ENCODE peak calls at places on chromosomes 4 and X, in ten cellular contexts. L, W, A, D, U, H, C, Y, K and S are unnamed samples.

GRCh38 chrX:100615015-100615414 is 21.6 kb downstream of the TSPAN6 start:
- DNase-seq in L (peak), W (no peak), A (peak), D (peak), U (no peak), H (peak), C (peak), Y (peak), K (peak), S (no peak)

GRCh38 chrX:119145241-119145653 is 17.6 kb upstream of the KIAA1210 start:
- DNase-seq in L (peak), W (no peak), A (no peak), D (peak), U (no peak), H (peak), C (no peak), Y (peak), K (peak), S (no peak)

GRCh38 chrX:53584891-53585290 is 101.6 kb downstream of the HUWE1 start:
- DNase-seq in L (no peak), W (no peak), A (no peak), D (no peak), U (no peak), H (no peak), C (no peak), Y (no peak), K (no peak), S (no peak)

GRCh38 chrX:54419559-54420302 is 20.5 kb upstream of the TSR2 start:
- DNase-seq in L (no peak), W (no peak), A (no peak), D (no peak), U (no peak), H (no peak), C (no peak), Y (no peak), K (no peak), S (no peak)

GRCh38 chrX:3256868-3257267 is 89.6 kb downstream of the MXRA5 start:
- DNase-seq in L (no peak), W (no peak), A (no peak), D (no peak), U (no peak), H (no peak), C (no peak), Y (no peak), K (no peak), S (no peak)

GRCh38 chrX:27451324-27451723 is 11.8 kb downstream of the PPP4R3C start:
- DNase-seq in L (no peak), W (no peak), A (no peak), D (no peak), U (no peak), H (no peak), C (no peak), Y (no peak), K (no peak), S (no peak)

GRCh38 chr4:187286536-187286935 is 562.9 kb upstream of the FAT1 start:
- DNase-seq in L (no peak), W (no peak), A (peak), D (no peak), U (no peak), H (no peak), C (peak), Y (no peak), K (peak), S (no peak)

GRCh38 chr4:153731239-153731638 is 28.6 kb downstream of the RNF175 start:
- DNase-seq in L (no peak), W (no peak), A (peak), D (no peak), U (no peak), H (no peak), C (peak), Y (peak), K (peak), S (no peak)

GRCh38 chrX:56733459-56734046 is 4.5 kb downstream of the NBDY start:
- DNase-seq in L (peak), W (peak), A (peak), D (peak), U (no peak), H (peak), C (peak), Y (peak), K (peak), S (no peak)

GRCh38 chrX:40625294-40625693 is 2.1 kb downstream of the MPC1L start:
- DNase-seq in L (no peak), W (no peak), A (no peak), D (no peak), U (no peak), H (no peak), C (peak), Y (no peak), K (no peak), S (no peak)

GRCh38 chr4:56655209-56655626 is 25.9 kb downstream of the HOPX start:
- DNase-seq in L (no peak), W (no peak), A (no peak), D (no peak), U (peak), H (no peak), C (peak), Y (no peak), K (peak), S (no peak)

GRCh38 chr4:37528161-37528560 is 158.0 kb downstream of the RELL1 start:
- DNase-seq in L (no peak), W (no peak), A (no peak), D (no peak), U (no peak), H (peak), C (no peak), Y (no peak), K (peak), S (no peak)

GRCh38 chr4:32824321-32824720 is 2104.2 kb downstream of the PCDH7 start:
- DNase-seq in L (no peak), W (no peak), A (peak), D (no peak), U (no peak), H (no peak), C (peak), Y (peak), K (no peak), S (no peak)

GRCh38 chrX:123425471-123425870 is 241.4 kb downstream of the GRIA3 start:
- DNase-seq in L (no peak), W (no peak), A (no peak), D (no peak), U (no peak), H (no peak), C (no peak), Y (no peak), K (no peak), S (no peak)

GRCh38 chr4:86416081-86416480 is 56.2 kb upstream of the MAPK10 start:
- DNase-seq in L (no peak), W (no peak), A (peak), D (no peak), U (no peak), H (no peak), C (no peak), Y (peak), K (no peak), S (no peak)

GRCh38 chr4:167196386-167196785 is 37.9 kb downstream of the SPOCK3 start:
- DNase-seq in L (no peak), W (no peak), A (no peak), D (no peak), U (no peak), H (no peak), C (no peak), Y (peak), K (no peak), S (no peak)

GRCh38 chrX:40094900-40095587 is 2.7 kb downstream of the BCOR start:
- DNase-seq in L (no peak), W (no peak), A (no peak), D (no peak), U (no peak), H (no peak), C (no peak), Y (peak), K (no peak), S (no peak)

GRCh38 chrX:39592776-39593175 is 505.0 kb downstream of the BCOR start:
- DNase-seq in L (no peak), W (no peak), A (no peak), D (no peak), U (no peak), H (no peak), C (no peak), Y (peak), K (no peak), S (no peak)

GRCh38 chr4:110878992-110879391 is 256.1 kb upstream of the PITX2 start:
- DNase-seq in L (no peak), W (no peak), A (no peak), D (no peak), U (no peak), H (no peak), C (no peak), Y (no peak), K (no peak), S (no peak)

GRCh38 chr4:152464030-152464823 is 71.7 kb downstream of the FBXW7 start:
- DNase-seq in L (no peak), W (no peak), A (no peak), D (no peak), U (no peak), H (peak), C (no peak), Y (no peak), K (no peak), S (no peak)

GRCh38 chrX:116961872-116962582 is 499.3 kb upstream of the CT83 start:
- DNase-seq in L (no peak), W (no peak), A (no peak), D (no peak), U (no peak), H (no peak), C (no peak), Y (peak), K (peak), S (no peak)

GRCh38 chrX:76453737-76454406 is 26.4 kb downstream of the MAGEE1 start:
- DNase-seq in L (no peak), W (no peak), A (no peak), D (no peak), U (no peak), H (no peak), C (no peak), Y (no peak), K (no peak), S (no peak)

GRCh38 chrX:132406106-132406505 is 82.7 kb downstream of the MBNL3 start:
- DNase-seq in L (no peak), W (no peak), A (no peak), D (no peak), U (no peak), H (no peak), C (no peak), Y (no peak), K (no peak), S (no peak)
- H3K4me3 ChIP-seq in L (no peak), W (no peak), A (no peak), D (no peak), U (no peak), H (no peak), C (no peak), Y (no peak), K (no peak), S (no peak)

GRCh38 chrX:140034916-140035315 is 69.6 kb upstream of the CXorf66 start:
- DNase-seq in L (no peak), W (no peak), A (no peak), D (peak), U (no peak), H (no peak), C (no peak), Y (no peak), K (no peak), S (no peak)
- TF ChIP-seq CTCF in L (no peak), W (no peak), A (no peak), D (peak), U (peak), H (no peak), C (no peak), Y (no peak), K (peak), S (peak)

DNA sequence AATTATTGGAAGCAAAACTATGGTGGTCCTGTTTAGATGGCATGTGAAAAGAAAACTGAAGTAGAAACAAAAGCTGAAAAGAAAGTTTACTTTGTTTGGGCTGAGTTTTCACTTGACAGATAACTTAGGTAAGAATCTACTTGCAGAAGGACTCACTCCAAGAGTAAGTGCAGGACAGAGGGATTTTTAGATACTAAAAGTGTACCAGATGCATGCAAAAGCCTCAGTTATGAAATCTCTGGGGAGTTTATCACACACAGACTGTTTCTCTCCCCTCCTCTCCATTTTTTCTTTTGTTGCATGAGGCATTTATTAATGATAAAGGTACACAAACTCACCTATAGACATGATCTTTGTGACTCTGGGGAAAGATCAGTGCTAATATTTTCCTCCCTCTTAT is 127.5 kb upstream of the GIMD1 start:
- DNase-seq in L (no peak), W (no peak), A (no peak), D (no peak), U (no peak), H (no peak), C (no peak), Y (no peak), K (no peak), S (no peak)
- H3K4me3 ChIP-seq in L (no peak), W (no peak), A (no peak), D (no peak), U (no peak), H (no peak), C (no peak), Y (no peak), K (no peak), S (no peak)

GRCh38 chrX:19019996-19020395 is 36.1 kb upstream of the PHKA2 start:
- DNase-seq in L (no peak), W (no peak), A (peak), D (no peak), U (no peak), H (no peak), C (no peak), Y (no peak), K (no peak), S (no peak)

GRCh38 chrX:19017271-19017670 is 33.4 kb upstream of the PHKA2 start:
- DNase-seq in L (no peak), W (no peak), A (no peak), D (peak), U (no peak), H (peak), C (no peak), Y (peak), K (peak), S (no peak)
- TF ChIP-seq CTCF in L (peak), W (no peak), A (peak), D (peak), U (peak), H (peak), C (peak), Y (peak), K (peak), S (peak)

GRCh38 chr4:10005632-10006031 is 15.7 kb downstream of the SLC2A9 start:
- DNase-seq in L (no peak), W (no peak), A (no peak), D (no peak), U (no peak), H (no peak), C (no peak), Y (peak), K (no peak), S (no peak)
- H3K4me3 ChIP-seq in L (no peak), W (no peak), A (no peak), D (no peak), U (no peak), H (no peak), C (no peak), Y (no peak), K (no peak), S (no peak)

GRCh38 chr4:157204634-157205244 is 15.8 kb upstream of the GRIA2 start:
- DNase-seq in L (no peak), W (no peak), A (no peak), D (peak), U (no peak), H (peak), C (no peak), Y (peak), K (peak), S (no peak)
- TF ChIP-seq CTCF in L (peak), W (no peak), A (peak), D (peak), U (peak), H (no peak), C (peak), Y (peak), K (peak), S (peak)

DNA sequence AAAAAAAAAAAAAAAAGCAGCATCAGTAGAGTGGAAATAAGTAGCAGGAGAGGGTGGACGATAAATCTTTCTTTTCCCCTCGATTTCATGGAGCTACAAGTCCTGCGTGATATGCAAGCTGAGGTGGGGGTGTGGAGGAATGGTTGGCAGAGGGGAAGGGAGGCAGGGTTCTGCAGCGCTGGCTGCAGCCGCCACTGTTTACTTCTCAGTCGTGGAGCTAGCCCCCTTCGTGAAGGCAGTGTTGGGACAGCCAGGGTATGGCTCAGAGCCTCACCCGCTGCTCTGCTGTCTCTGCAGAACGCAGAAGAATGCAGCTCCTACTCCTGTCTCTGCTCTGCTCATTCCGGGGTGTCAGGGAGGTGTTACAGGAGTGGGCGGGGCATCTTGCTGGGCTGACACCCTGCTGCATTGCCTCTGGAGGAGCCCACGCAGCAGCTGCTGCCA is 140.6 kb downstream of the GPM6A start:
- DNase-seq in L (no peak), W (no peak), A (no peak), D (no peak), U (peak), H (no peak), C (no peak), Y (no peak), K (peak), S (no peak)
- H3K4me3 ChIP-seq in L (no peak), W (no peak), A (peak), D (no peak), U (peak), H (no peak), C (no peak), Y (no peak), K (peak), S (no peak)

GRCh38 chr4:98113005-98113404 is 30.3 kb downstream of the STPG2 start:
- DNase-seq in L (no peak), W (no peak), A (peak), D (peak), U (no peak), H (peak), C (peak), Y (peak), K (peak), S (no peak)
- TF ChIP-seq CTCF in L (no peak), W (no peak), A (peak), D (peak), U (peak), H (no peak), C (peak), Y (peak), K (peak), S (no peak)

GRCh38 chrX:115591856-115592842 is 31.2 kb downstream of the PLS3 start:
- DNase-seq in L (no peak), W (no peak), A (no peak), D (no peak), U (no peak), H (no peak), C (no peak), Y (peak), K (no peak), S (no peak)

GRCh38 chrX:115591420-115591819 is 30.4 kb downstream of the PLS3 start:
- DNase-seq in L (no peak), W (no peak), A (no peak), D (no peak), U (no peak), H (no peak), C (no peak), Y (no peak), K (no peak), S (no peak)

GRCh38 chrX:115589419-115589818 is 28.4 kb downstream of the PLS3 start:
- DNase-seq in L (no peak), W (no peak), A (no peak), D (no peak), U (no peak), H (no peak), C (no peak), Y (peak), K (peak), S (no peak)

GRCh38 chrX:115595049-115595448 is 34.1 kb downstream of the PLS3 start:
- DNase-seq in L (no peak), W (no peak), A (no peak), D (no peak), U (no peak), H (no peak), C (no peak), Y (peak), K (no peak), S (no peak)

DNA sequence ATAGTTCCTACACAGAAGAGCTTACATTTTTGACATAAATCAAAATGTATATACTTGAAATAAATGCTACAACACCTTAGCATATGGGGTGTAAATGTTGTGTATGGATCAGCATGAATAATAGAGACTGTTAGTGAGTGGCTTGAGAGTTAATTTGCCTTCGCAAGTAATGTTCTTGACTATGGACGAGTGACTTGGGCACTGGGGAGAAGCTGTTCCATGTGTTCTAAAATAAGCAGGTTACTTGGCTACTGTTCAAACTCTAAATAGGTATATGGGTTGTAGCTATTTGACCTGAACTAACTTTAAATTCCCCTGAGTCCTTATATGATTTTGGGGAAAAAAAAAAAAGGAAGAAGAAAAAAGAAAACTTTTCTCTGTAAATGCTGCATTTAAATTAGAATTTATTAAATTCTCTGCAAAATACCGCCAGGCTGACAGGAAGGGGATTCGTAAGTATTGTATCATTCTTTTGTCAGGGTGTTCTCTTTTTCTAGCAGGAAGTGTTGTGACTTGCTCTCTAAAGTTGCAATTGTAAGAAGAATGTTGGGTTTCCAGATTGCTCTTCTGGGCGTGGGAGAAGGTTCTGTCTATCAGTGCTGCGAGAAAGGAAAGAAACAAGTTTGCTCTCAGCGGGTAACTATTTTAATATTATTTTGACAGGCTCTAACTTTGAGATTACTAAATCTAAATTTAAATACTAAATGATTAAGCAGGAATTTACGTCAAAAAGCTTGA is 32.2 kb downstream of the PLS3 start:
- DNase-seq in L (no peak), W (no peak), A (peak), D (no peak), U (no peak), H (no peak), C (no peak), Y (peak), K (peak), S (no peak)
- H3K4me3 ChIP-seq in L (no peak), W (no peak), A (peak), D (no peak), U (peak), H (no peak), C (no peak), Y (no peak), K (no peak), S (no peak)